ENCODE peak calls at places on chromosomes 16 and 17, in eight cellular contexts. One of them, this sample, is unnamed.

GRCh38 chr16:12649356-12649755 is 154.3 kb downstream of the CPPED1 start:
- DNase-seq in uterus: no peak
- DNase-seq in natural killer cell: no peak
- DNase-seq in endothelial cell: no peak
- DNase-seq in fibroblast of the aortic adventitia: no peak
- DNase-seq in breast epithelium: no peak
- DNase-seq in cardiac fibroblast: no peak
- DNase-seq in Peyer's patch: no peak
- DNase-seq in this sample: no peak

GRCh38 chr16:22161999-22162657 is at the start of gene SDR42E2:
- DNase-seq in fibroblast of the aortic adventitia: no peak
- DNase-seq in endothelial cell: peak
- DNase-seq in uterus: no peak
- DNase-seq in natural killer cell: no peak
- DNase-seq in breast epithelium: no peak
- DNase-seq in cardiac fibroblast: no peak
- DNase-seq in Peyer's patch: no peak
- DNase-seq in this sample: peak

GRCh38 chr17:50630524-50631194 is 4.0 kb upstream of the ABCC3 start:
- DNase-seq in fibroblast of the aortic adventitia: no peak
- DNase-seq in endothelial cell: peak
- DNase-seq in uterus: no peak
- DNase-seq in cardiac fibroblast: no peak
- DNase-seq in breast epithelium: peak
- DNase-seq in Peyer's patch: peak
- DNase-seq in natural killer cell: peak
- DNase-seq in this sample: peak

GRCh38 chr16:79714440-79714839 is 113.9 kb upstream of the MAF start:
- DNase-seq in Peyer's patch: no peak
- DNase-seq in endothelial cell: no peak
- DNase-seq in cardiac fibroblast: no peak
- DNase-seq in uterus: no peak
- DNase-seq in fibroblast of the aortic adventitia: peak
- DNase-seq in breast epithelium: no peak
- DNase-seq in natural killer cell: no peak
- DNase-seq in this sample: no peak

GRCh38 chr17:58331815-58332719 is 3.5 kb upstream of the TSPOAP1 start:
- DNase-seq in fibroblast of the aortic adventitia: no peak
- DNase-seq in endothelial cell: no peak
- DNase-seq in Peyer's patch: peak
- DNase-seq in breast epithelium: no peak
- DNase-seq in natural killer cell: peak
- DNase-seq in cardiac fibroblast: no peak
- DNase-seq in uterus: no peak
- DNase-seq in this sample: peak

GRCh38 chr16:53899471-53899870 is 195.5 kb downstream of the FTO start:
- DNase-seq in uterus: no peak
- DNase-seq in natural killer cell: no peak
- DNase-seq in breast epithelium: no peak
- DNase-seq in cardiac fibroblast: peak
- DNase-seq in Peyer's patch: no peak
- DNase-seq in fibroblast of the aortic adventitia: peak
- DNase-seq in endothelial cell: no peak
- DNase-seq in this sample: no peak

GRCh38 chr17:67615736-67616135 is 102.0 kb upstream of the NOL11 start:
- DNase-seq in natural killer cell: no peak
- DNase-seq in endothelial cell: no peak
- DNase-seq in fibroblast of the aortic adventitia: no peak
- DNase-seq in cardiac fibroblast: no peak
- DNase-seq in breast epithelium: no peak
- DNase-seq in Peyer's patch: no peak
- DNase-seq in uterus: no peak
- DNase-seq in this sample: no peak

GRCh38 chr17:35245196-35245486 is 2.3 kb downstream of the SLFN5 start:
- DNase-seq in Peyer's patch: no peak
- DNase-seq in uterus: no peak
- DNase-seq in breast epithelium: no peak
- DNase-seq in natural killer cell: no peak
- DNase-seq in endothelial cell: no peak
- DNase-seq in fibroblast of the aortic adventitia: peak
- DNase-seq in cardiac fibroblast: peak
- DNase-seq in this sample: no peak

GRCh38 chr16:11171757-11172299 is 84.2 kb downstream of the SOCS1 start:
- DNase-seq in natural killer cell: no peak
- DNase-seq in Peyer's patch: no peak
- DNase-seq in cardiac fibroblast: no peak
- DNase-seq in endothelial cell: no peak
- DNase-seq in breast epithelium: no peak
- DNase-seq in uterus: no peak
- DNase-seq in fibroblast of the aortic adventitia: no peak
- DNase-seq in this sample: no peak

GRCh38 chr16:35463358-35463757 is 2003.9 kb downstream of the TP53TG3F start:
- DNase-seq in Peyer's patch: no peak
- DNase-seq in breast epithelium: no peak
- DNase-seq in uterus: no peak
- DNase-seq in endothelial cell: no peak
- DNase-seq in fibroblast of the aortic adventitia: no peak
- DNase-seq in natural killer cell: no peak
- DNase-seq in cardiac fibroblast: no peak
- DNase-seq in this sample: no peak

GRCh38 chr17:40075216-40076100 is 12.7 kb downstream of the THRA start:
- DNase-seq in fibroblast of the aortic adventitia: peak
- DNase-seq in natural killer cell: peak
- DNase-seq in uterus: peak
- DNase-seq in endothelial cell: peak
- DNase-seq in breast epithelium: peak
- DNase-seq in Peyer's patch: peak
- DNase-seq in cardiac fibroblast: peak
- DNase-seq in this sample: peak

GRCh38 chr17:31072186-31072585 is 22.6 kb upstream of the NF1 start:
- DNase-seq in breast epithelium: peak
- DNase-seq in endothelial cell: no peak
- DNase-seq in fibroblast of the aortic adventitia: peak
- DNase-seq in cardiac fibroblast: peak
- DNase-seq in uterus: no peak
- DNase-seq in Peyer's patch: no peak
- DNase-seq in natural killer cell: no peak
- DNase-seq in this sample: no peak

GRCh38 chr17:8391711-8392110 is 5.9 kb downstream of the RNF222 start:
- DNase-seq in natural killer cell: no peak
- DNase-seq in fibroblast of the aortic adventitia: peak
- DNase-seq in uterus: no peak
- DNase-seq in endothelial cell: no peak
- DNase-seq in cardiac fibroblast: peak
- DNase-seq in breast epithelium: no peak
- DNase-seq in Peyer's patch: no peak
- DNase-seq in this sample: no peak

GRCh38 chr17:3049705-3050295 is 13.6 kb downstream of the OR1D5 start:
- DNase-seq in Peyer's patch: peak
- DNase-seq in fibroblast of the aortic adventitia: no peak
- DNase-seq in uterus: no peak
- DNase-seq in endothelial cell: no peak
- DNase-seq in breast epithelium: no peak
- DNase-seq in natural killer cell: no peak
- DNase-seq in cardiac fibroblast: no peak
- DNase-seq in this sample: no peak

GRCh38 chr17:65062168-65062915 is 5.8 kb upstream of the GNA13 start:
- DNase-seq in uterus: no peak
- DNase-seq in natural killer cell: no peak
- DNase-seq in fibroblast of the aortic adventitia: peak
- DNase-seq in breast epithelium: no peak
- DNase-seq in endothelial cell: no peak
- DNase-seq in cardiac fibroblast: no peak
- DNase-seq in Peyer's patch: no peak
- DNase-seq in this sample: no peak

GRCh38 chr16:3745751-3746355 is 28.5 kb upstream of the TRAP1 start:
- DNase-seq in uterus: no peak
- DNase-seq in breast epithelium: no peak
- DNase-seq in fibroblast of the aortic adventitia: peak
- DNase-seq in endothelial cell: no peak
- DNase-seq in natural killer cell: no peak
- DNase-seq in Peyer's patch: no peak
- DNase-seq in cardiac fibroblast: peak
- DNase-seq in this sample: no peak

GRCh38 chr17:14755002-14755401 is 454.1 kb downstream of the HS3ST3B1 start:
- DNase-seq in breast epithelium: no peak
- DNase-seq in natural killer cell: no peak
- DNase-seq in Peyer's patch: no peak
- DNase-seq in fibroblast of the aortic adventitia: no peak
- DNase-seq in cardiac fibroblast: no peak
- DNase-seq in uterus: no peak
- DNase-seq in endothelial cell: no peak
- DNase-seq in this sample: no peak

GRCh38 chr16:50088302-50088701 is 22.5 kb downstream of the HEATR3 start:
- DNase-seq in endothelial cell: no peak
- DNase-seq in fibroblast of the aortic adventitia: no peak
- DNase-seq in cardiac fibroblast: no peak
- DNase-seq in uterus: no peak
- DNase-seq in Peyer's patch: no peak
- DNase-seq in breast epithelium: no peak
- DNase-seq in natural killer cell: no peak
- DNase-seq in this sample: no peak

GRCh38 chr16:527015-527903 is at the start of gene CAPN15:
- DNase-seq in Peyer's patch: peak
- DNase-seq in endothelial cell: peak
- DNase-seq in cardiac fibroblast: peak
- DNase-seq in natural killer cell: peak
- DNase-seq in breast epithelium: peak
- DNase-seq in uterus: peak
- DNase-seq in fibroblast of the aortic adventitia: peak
- DNase-seq in this sample: peak

GRCh38 chr16:525123-525519 is 2.4 kb upstream of the CAPN15 start:
- DNase-seq in uterus: no peak
- DNase-seq in fibroblast of the aortic adventitia: no peak
- DNase-seq in natural killer cell: no peak
- DNase-seq in cardiac fibroblast: no peak
- DNase-seq in endothelial cell: no peak
- DNase-seq in breast epithelium: no peak
- DNase-seq in Peyer's patch: no peak
- DNase-seq in this sample: no peak

GRCh38 chr16:526181-527014 is 1.1 kb upstream of the CAPN15 start:
- DNase-seq in uterus: no peak
- DNase-seq in cardiac fibroblast: peak
- DNase-seq in endothelial cell: no peak
- DNase-seq in natural killer cell: peak
- DNase-seq in breast epithelium: peak
- DNase-seq in Peyer's patch: no peak
- DNase-seq in fibroblast of the aortic adventitia: peak
- DNase-seq in this sample: no peak

GRCh38 chr16:524274-525011 is 3.1 kb upstream of the CAPN15 start:
- DNase-seq in natural killer cell: no peak
- DNase-seq in uterus: no peak
- DNase-seq in Peyer's patch: no peak
- DNase-seq in endothelial cell: no peak
- DNase-seq in fibroblast of the aortic adventitia: no peak
- DNase-seq in cardiac fibroblast: no peak
- DNase-seq in breast epithelium: no peak
- DNase-seq in this sample: no peak

DNA sequence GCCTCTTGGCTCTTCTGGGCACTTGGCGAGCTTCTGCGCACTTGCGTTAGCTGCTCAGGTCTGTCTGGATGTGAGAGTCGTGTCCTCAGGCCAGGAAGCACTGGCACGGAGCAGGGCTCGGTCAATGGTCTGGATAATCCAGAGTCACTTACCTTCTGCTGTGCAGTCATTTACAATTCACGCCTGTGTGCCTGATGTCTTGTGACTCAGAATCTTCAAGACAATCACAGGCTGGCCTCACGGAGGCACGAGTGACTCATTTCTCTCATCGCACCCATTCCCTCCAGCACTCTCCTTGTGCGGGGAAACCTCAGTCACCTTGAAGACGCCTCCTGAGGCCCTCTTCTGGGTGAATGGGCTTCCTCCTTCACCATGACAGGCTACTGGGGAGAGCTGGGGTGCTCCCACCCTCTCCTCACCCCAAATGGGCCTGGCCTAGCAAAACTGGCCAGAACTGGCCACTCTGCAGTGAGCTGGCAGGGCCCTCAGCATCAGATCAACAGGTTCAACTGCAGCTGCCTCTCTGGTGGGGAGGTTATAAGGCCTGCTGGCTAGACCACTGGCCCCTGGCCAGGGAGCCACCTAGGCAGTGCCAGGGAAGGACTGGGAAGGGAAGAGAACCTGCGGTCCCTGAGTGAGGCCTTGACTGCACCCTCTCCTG is 1.9 kb upstream of the CAPN15 start:
- DNase-seq in natural killer cell: no peak
- DNase-seq in breast epithelium: peak
- DNase-seq in endothelial cell: no peak
- DNase-seq in cardiac fibroblast: peak
- DNase-seq in uterus: no peak
- DNase-seq in fibroblast of the aortic adventitia: peak
- DNase-seq in Peyer's patch: no peak
- DNase-seq in this sample: peak
- TF ChIP-seq CTCF in natural killer cell: no peak
- TF ChIP-seq CTCF in breast epithelium: no peak
- TF ChIP-seq CTCF in endothelial cell: no peak
- TF ChIP-seq CTCF in cardiac fibroblast: no peak
- TF ChIP-seq CTCF in uterus: no peak
- TF ChIP-seq CTCF in fibroblast of the aortic adventitia: no peak
- TF ChIP-seq CTCF in Peyer's patch: no peak
- TF ChIP-seq CTCF in this sample: no peak

GRCh38 chr16:14562691-14563491 is 67.2 kb downstream of the PARN start:
- DNase-seq in uterus: no peak
- DNase-seq in Peyer's patch: no peak
- DNase-seq in endothelial cell: no peak
- DNase-seq in cardiac fibroblast: peak
- DNase-seq in natural killer cell: no peak
- DNase-seq in fibroblast of the aortic adventitia: peak
- DNase-seq in breast epithelium: no peak
- DNase-seq in this sample: no peak
- TF ChIP-seq CTCF in uterus: no peak
- TF ChIP-seq CTCF in Peyer's patch: no peak
- TF ChIP-seq CTCF in endothelial cell: no peak
- TF ChIP-seq CTCF in cardiac fibroblast: peak
- TF ChIP-seq CTCF in natural killer cell: no peak
- TF ChIP-seq CTCF in fibroblast of the aortic adventitia: peak
- TF ChIP-seq CTCF in breast epithelium: no peak
- TF ChIP-seq CTCF in this sample: no peak

GRCh38 chr16:73036074-73036826 is 11.7 kb downstream of the ZFHX3 start:
- DNase-seq in uterus: no peak
- DNase-seq in natural killer cell: no peak
- DNase-seq in fibroblast of the aortic adventitia: no peak
- DNase-seq in cardiac fibroblast: no peak
- DNase-seq in endothelial cell: no peak
- DNase-seq in breast epithelium: no peak
- DNase-seq in Peyer's patch: no peak
- DNase-seq in this sample: peak
- TF ChIP-seq CTCF in uterus: no peak
- TF ChIP-seq CTCF in natural killer cell: no peak
- TF ChIP-seq CTCF in fibroblast of the aortic adventitia: no peak
- TF ChIP-seq CTCF in cardiac fibroblast: no peak
- TF ChIP-seq CTCF in endothelial cell: no peak
- TF ChIP-seq CTCF in breast epithelium: no peak
- TF ChIP-seq CTCF in Peyer's patch: no peak
- TF ChIP-seq CTCF in this sample: no peak

DNA sequence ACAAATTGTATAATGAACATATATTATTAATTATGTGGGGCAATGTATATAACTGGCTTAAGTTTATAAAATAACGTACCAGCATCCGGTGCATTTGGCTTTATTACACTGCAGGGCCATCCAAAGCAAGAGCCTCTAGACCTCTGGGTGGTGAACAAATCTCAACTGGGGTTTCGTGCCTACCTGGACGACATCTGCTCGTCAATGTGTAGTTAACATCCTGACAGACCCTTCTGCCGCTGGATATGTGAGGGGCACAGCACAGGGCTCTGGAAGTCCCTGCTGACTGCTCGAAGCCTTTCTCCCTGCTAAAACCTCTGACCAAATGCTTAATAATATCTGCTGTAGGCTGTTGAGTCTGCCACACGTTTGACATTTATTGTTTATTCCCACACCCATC is 2.3 kb downstream of the TMEM186 start:
- DNase-seq in cardiac fibroblast: no peak
- DNase-seq in endothelial cell: no peak
- DNase-seq in Peyer's patch: no peak
- DNase-seq in natural killer cell: no peak
- DNase-seq in fibroblast of the aortic adventitia: no peak
- DNase-seq in uterus: no peak
- DNase-seq in breast epithelium: no peak
- DNase-seq in this sample: no peak
- TF ChIP-seq CTCF in cardiac fibroblast: no peak
- TF ChIP-seq CTCF in endothelial cell: no peak
- TF ChIP-seq CTCF in Peyer's patch: no peak
- TF ChIP-seq CTCF in natural killer cell: no peak
- TF ChIP-seq CTCF in fibroblast of the aortic adventitia: no peak
- TF ChIP-seq CTCF in uterus: no peak
- TF ChIP-seq CTCF in breast epithelium: no peak
- TF ChIP-seq CTCF in this sample: no peak

This sample was measured in GM13976.